ENCODE peak calls at places on chromosomes 16 and 17, in seven cellular contexts. One of them, this sample, is unnamed.

GRCh38 chr17:300881-301280 is 51.7 kb downstream of the RPH3AL start:
- DNase-seq in spleen: peak; percentile 48
- DNase-seq in tibial nerve: no peak
- DNase-seq in CD8-positive, alpha-beta T cell: no peak
- DNase-seq in endodermal cell: no peak
- DNase-seq in naive thymus-derived CD4-positive, alpha-beta T cell: no peak
- DNase-seq in OCI-LY7: no peak
- DNase-seq in this sample: no peak

GRCh38 chr17:76088041-76088867 is 9.3 kb downstream of the ZACN start:
- DNase-seq in spleen: no peak
- DNase-seq in tibial nerve: no peak
- DNase-seq in CD8-positive, alpha-beta T cell: no peak
- DNase-seq in endodermal cell: peak; percentile 88
- DNase-seq in naive thymus-derived CD4-positive, alpha-beta T cell: no peak
- DNase-seq in OCI-LY7: peak; percentile 35
- DNase-seq in this sample: no peak

GRCh38 chr17:16297367-16298139 is 55.7 kb downstream of the CENPV start:
- DNase-seq in spleen: no peak
- DNase-seq in tibial nerve: no peak
- DNase-seq in CD8-positive, alpha-beta T cell: no peak
- DNase-seq in endodermal cell: peak; percentile 74
- DNase-seq in naive thymus-derived CD4-positive, alpha-beta T cell: no peak
- DNase-seq in OCI-LY7: no peak
- DNase-seq in this sample: no peak

GRCh38 chr16:49547448-49547847 is 173.8 kb downstream of the C16orf78 start:
- DNase-seq in spleen: peak; percentile 43
- DNase-seq in tibial nerve: no peak
- DNase-seq in CD8-positive, alpha-beta T cell: no peak
- DNase-seq in endodermal cell: no peak
- DNase-seq in naive thymus-derived CD4-positive, alpha-beta T cell: no peak
- DNase-seq in OCI-LY7: no peak
- DNase-seq in this sample: no peak

GRCh38 chr17:31470592-31470991 is 79.1 kb downstream of the RAB11FIP4 start:
- DNase-seq in spleen: no peak
- DNase-seq in tibial nerve: no peak
- DNase-seq in CD8-positive, alpha-beta T cell: no peak
- DNase-seq in endodermal cell: no peak
- DNase-seq in naive thymus-derived CD4-positive, alpha-beta T cell: no peak
- DNase-seq in OCI-LY7: no peak
- DNase-seq in this sample: no peak

GRCh38 chr17:28908640-28909098 is 5.8 kb upstream of the DHRS13 start:
- DNase-seq in spleen: no peak
- DNase-seq in tibial nerve: peak; percentile 57
- DNase-seq in CD8-positive, alpha-beta T cell: no peak
- DNase-seq in endodermal cell: no peak
- DNase-seq in naive thymus-derived CD4-positive, alpha-beta T cell: no peak
- DNase-seq in OCI-LY7: no peak
- DNase-seq in this sample: no peak

GRCh38 chr17:9612016-9612415 is 33.3 kb upstream of the USP43 start:
- DNase-seq in spleen: no peak
- DNase-seq in tibial nerve: no peak
- DNase-seq in CD8-positive, alpha-beta T cell: no peak
- DNase-seq in endodermal cell: no peak
- DNase-seq in naive thymus-derived CD4-positive, alpha-beta T cell: no peak
- DNase-seq in OCI-LY7: no peak
- DNase-seq in this sample: no peak

GRCh38 chr17:79192503-79193500 is 118.2 kb downstream of the ENGASE start:
- DNase-seq in spleen: no peak
- DNase-seq in tibial nerve: no peak
- DNase-seq in CD8-positive, alpha-beta T cell: peak; percentile 2
- DNase-seq in endodermal cell: peak; percentile 97
- DNase-seq in naive thymus-derived CD4-positive, alpha-beta T cell: no peak
- DNase-seq in OCI-LY7: peak; percentile 16
- DNase-seq in this sample: no peak

GRCh38 chr17:69327060-69327831 is at the start of gene ABCA5:
- DNase-seq in spleen: peak; percentile 97
- DNase-seq in tibial nerve: peak; percentile 66
- DNase-seq in CD8-positive, alpha-beta T cell: peak; percentile 77
- DNase-seq in endodermal cell: peak; percentile 97
- DNase-seq in naive thymus-derived CD4-positive, alpha-beta T cell: peak; percentile 90
- DNase-seq in OCI-LY7: peak; percentile 98
- DNase-seq in this sample: peak; percentile 96

GRCh38 chr16:89633064-89633631 is 19.7 kb downstream of the DPEP1 start:
- DNase-seq in spleen: no peak
- DNase-seq in tibial nerve: no peak
- DNase-seq in CD8-positive, alpha-beta T cell: no peak
- DNase-seq in endodermal cell: no peak
- DNase-seq in naive thymus-derived CD4-positive, alpha-beta T cell: no peak
- DNase-seq in OCI-LY7: no peak
- DNase-seq in this sample: no peak

GRCh38 chr16:543301-544164 is 16.0 kb downstream of the CAPN15 start:
- DNase-seq in spleen: no peak
- DNase-seq in tibial nerve: no peak
- DNase-seq in CD8-positive, alpha-beta T cell: no peak
- DNase-seq in endodermal cell: no peak
- DNase-seq in naive thymus-derived CD4-positive, alpha-beta T cell: no peak
- DNase-seq in OCI-LY7: no peak
- DNase-seq in this sample: no peak

GRCh38 chr17:73430848-73431247 is 119.0 kb upstream of the CDC42EP4 start:
- DNase-seq in spleen: peak; percentile 39
- DNase-seq in tibial nerve: no peak
- DNase-seq in CD8-positive, alpha-beta T cell: no peak
- DNase-seq in endodermal cell: no peak
- DNase-seq in naive thymus-derived CD4-positive, alpha-beta T cell: peak; percentile 16
- DNase-seq in OCI-LY7: peak; percentile 58
- DNase-seq in this sample: no peak

GRCh38 chr17:30450125-30451027 is 26.8 kb upstream of the GOSR1 start:
- DNase-seq in spleen: no peak
- DNase-seq in tibial nerve: no peak
- DNase-seq in CD8-positive, alpha-beta T cell: no peak
- DNase-seq in endodermal cell: no peak
- DNase-seq in naive thymus-derived CD4-positive, alpha-beta T cell: no peak
- DNase-seq in OCI-LY7: no peak
- DNase-seq in this sample: no peak

GRCh38 chr16:1052791-1053521 is 19.6 kb upstream of the SSTR5 start:
- DNase-seq in spleen: no peak
- DNase-seq in tibial nerve: no peak
- DNase-seq in CD8-positive, alpha-beta T cell: no peak
- DNase-seq in endodermal cell: no peak
- DNase-seq in naive thymus-derived CD4-positive, alpha-beta T cell: no peak
- DNase-seq in OCI-LY7: no peak
- DNase-seq in this sample: no peak

GRCh38 chr17:7315570-7316243 is 547 bp upstream of the GPS2 start:
- DNase-seq in spleen: peak; percentile 84
- DNase-seq in tibial nerve: no peak
- DNase-seq in CD8-positive, alpha-beta T cell: no peak
- DNase-seq in endodermal cell: no peak
- DNase-seq in naive thymus-derived CD4-positive, alpha-beta T cell: no peak
- DNase-seq in OCI-LY7: no peak
- DNase-seq in this sample: no peak

DNA sequence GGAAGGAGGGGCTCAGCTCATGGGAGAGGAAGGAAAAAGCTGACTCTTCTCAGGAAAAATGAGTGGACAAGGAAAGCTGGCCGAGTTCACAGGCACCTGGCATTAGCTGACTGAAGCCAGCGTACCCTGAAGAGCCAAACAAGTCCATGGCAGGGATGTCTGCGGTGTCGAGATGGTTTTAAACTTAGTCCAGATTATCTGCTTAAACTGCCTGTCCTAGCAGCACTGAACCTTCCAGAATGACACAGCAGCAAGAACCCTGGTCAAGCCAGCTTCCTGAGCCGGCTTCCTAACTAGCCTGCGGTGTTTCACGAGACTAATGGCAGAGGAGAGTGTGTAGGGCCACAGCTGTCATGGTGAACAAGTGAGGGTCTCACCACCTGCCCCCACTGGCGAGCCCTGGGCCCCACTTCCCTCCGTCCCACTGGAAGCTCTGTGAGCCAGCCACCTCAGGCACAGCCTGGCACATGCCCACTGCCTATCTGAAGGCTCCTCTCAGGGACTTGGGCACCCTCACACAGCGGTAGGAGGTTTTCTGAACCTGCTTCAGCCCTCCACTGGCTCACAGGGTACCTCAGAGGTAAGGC is 28.8 kb upstream of the MTSS2 start:
- DNase-seq in spleen: no peak
- DNase-seq in tibial nerve: no peak
- DNase-seq in CD8-positive, alpha-beta T cell: no peak
- DNase-seq in endodermal cell: no peak
- DNase-seq in naive thymus-derived CD4-positive, alpha-beta T cell: no peak
- DNase-seq in OCI-LY7: no peak
- DNase-seq in this sample: no peak
- H3K4me3 ChIP-seq in spleen: no peak overlapping the region
- H3K4me3 ChIP-seq in tibial nerve: no peak overlapping the region
- H3K4me3 ChIP-seq in CD8-positive, alpha-beta T cell: no peak overlapping the region
- H3K4me3 ChIP-seq in endodermal cell: no peak overlapping the region
- H3K4me3 ChIP-seq in naive thymus-derived CD4-positive, alpha-beta T cell: no peak overlapping the region
- H3K4me3 ChIP-seq in OCI-LY7: no peak overlapping the region
- H3K4me3 ChIP-seq in this sample: no peak overlapping the region

DNA sequence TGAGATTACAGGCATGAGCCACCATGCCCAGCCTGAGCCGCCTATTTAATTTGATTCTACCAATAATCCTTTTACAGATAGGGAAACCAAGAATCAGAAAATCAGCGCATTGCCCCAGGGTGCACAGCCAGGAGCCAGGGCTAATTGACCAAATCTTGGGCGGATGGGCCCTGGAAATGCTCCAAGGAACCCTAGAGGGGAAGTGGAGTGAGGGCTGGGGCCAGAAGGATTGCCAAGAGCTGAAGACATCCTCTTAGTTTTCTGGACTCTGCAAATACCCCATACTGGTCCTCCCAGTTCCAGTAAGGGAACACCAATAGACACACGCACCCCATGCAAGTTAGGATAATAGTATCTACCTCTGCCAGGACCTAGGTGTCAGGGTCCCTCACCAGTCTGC is 3.8 kb downstream of the FHOD1 start:
- DNase-seq in spleen: peak; percentile 73
- DNase-seq in tibial nerve: no peak
- DNase-seq in CD8-positive, alpha-beta T cell: no peak
- DNase-seq in endodermal cell: no peak
- DNase-seq in naive thymus-derived CD4-positive, alpha-beta T cell: no peak
- DNase-seq in OCI-LY7: no peak
- DNase-seq in this sample: peak; percentile 59
- H3K4me3 ChIP-seq in spleen: peak overlapping the region; percentile 95
- H3K4me3 ChIP-seq in tibial nerve: no peak overlapping the region
- H3K4me3 ChIP-seq in CD8-positive, alpha-beta T cell: no peak overlapping the region
- H3K4me3 ChIP-seq in endodermal cell: peak overlapping the region; percentile 89
- H3K4me3 ChIP-seq in naive thymus-derived CD4-positive, alpha-beta T cell: no peak overlapping the region
- H3K4me3 ChIP-seq in OCI-LY7: peak overlapping the region; percentile 86
- H3K4me3 ChIP-seq in this sample: peak overlapping the region; percentile 81

GRCh38 chr17:81428121-81428515 is 32.9 kb downstream of the BAHCC1 start:
- DNase-seq in spleen: no peak
- DNase-seq in tibial nerve: no peak
- DNase-seq in CD8-positive, alpha-beta T cell: no peak
- DNase-seq in endodermal cell: no peak
- DNase-seq in naive thymus-derived CD4-positive, alpha-beta T cell: no peak
- DNase-seq in OCI-LY7: no peak
- DNase-seq in this sample: no peak
- H3K4me3 ChIP-seq in spleen: no peak overlapping the region
- H3K4me3 ChIP-seq in tibial nerve: no peak overlapping the region
- H3K4me3 ChIP-seq in CD8-positive, alpha-beta T cell: no peak overlapping the region
- H3K4me3 ChIP-seq in endodermal cell: no peak overlapping the region
- H3K4me3 ChIP-seq in naive thymus-derived CD4-positive, alpha-beta T cell: no peak overlapping the region
- H3K4me3 ChIP-seq in OCI-LY7: no peak overlapping the region
- H3K4me3 ChIP-seq in this sample: no peak overlapping the region

GRCh38 chr17:48996696-48997102 is 486 bp upstream of the IGF2BP1 start:
- DNase-seq in spleen: no peak
- DNase-seq in tibial nerve: no peak
- DNase-seq in CD8-positive, alpha-beta T cell: no peak
- DNase-seq in endodermal cell: no peak
- DNase-seq in naive thymus-derived CD4-positive, alpha-beta T cell: no peak
- DNase-seq in OCI-LY7: no peak
- DNase-seq in this sample: no peak

GRCh38 chr17:48997827-48998556 is 807 bp downstream of the IGF2BP1 start:
- DNase-seq in spleen: no peak
- DNase-seq in tibial nerve: no peak
- DNase-seq in CD8-positive, alpha-beta T cell: no peak
- DNase-seq in endodermal cell: peak; percentile 77
- DNase-seq in naive thymus-derived CD4-positive, alpha-beta T cell: no peak
- DNase-seq in OCI-LY7: peak; percentile 35
- DNase-seq in this sample: no peak

GRCh38 chr17:48998557-48999440 is 1.6 kb downstream of the IGF2BP1 start:
- DNase-seq in spleen: no peak
- DNase-seq in tibial nerve: no peak
- DNase-seq in CD8-positive, alpha-beta T cell: no peak
- DNase-seq in endodermal cell: peak; percentile 70
- DNase-seq in naive thymus-derived CD4-positive, alpha-beta T cell: no peak
- DNase-seq in OCI-LY7: peak; percentile 41
- DNase-seq in this sample: no peak

GRCh38 chr17:48995871-48996695 is 1.1 kb upstream of the IGF2BP1 start:
- DNase-seq in spleen: no peak
- DNase-seq in tibial nerve: no peak
- DNase-seq in CD8-positive, alpha-beta T cell: no peak
- DNase-seq in endodermal cell: peak; percentile 98
- DNase-seq in naive thymus-derived CD4-positive, alpha-beta T cell: no peak
- DNase-seq in OCI-LY7: peak; percentile 66
- DNase-seq in this sample: no peak

GRCh38 chr17:48997103-48997826 is at the start of gene IGF2BP1:
- DNase-seq in spleen: no peak
- DNase-seq in tibial nerve: no peak
- DNase-seq in CD8-positive, alpha-beta T cell: no peak
- DNase-seq in endodermal cell: peak; percentile 96
- DNase-seq in naive thymus-derived CD4-positive, alpha-beta T cell: no peak
- DNase-seq in OCI-LY7: peak; percentile 70
- DNase-seq in this sample: no peak
- H3K4me3 ChIP-seq in spleen: peak within 1 kb of the TSS; percentile 66
- H3K4me3 ChIP-seq in tibial nerve: no peak within 1 kb of the TSS
- H3K4me3 ChIP-seq in CD8-positive, alpha-beta T cell: peak within 1 kb of the TSS; percentile 29
- H3K4me3 ChIP-seq in endodermal cell: peak within 1 kb of the TSS; percentile 99
- H3K4me3 ChIP-seq in naive thymus-derived CD4-positive, alpha-beta T cell: peak within 1 kb of the TSS; percentile 12
- H3K4me3 ChIP-seq in OCI-LY7: peak within 1 kb of the TSS; percentile 83
- H3K4me3 ChIP-seq in this sample: no peak within 1 kb of the TSS

GRCh38 chr17:42657824-42658588 is 1.1 kb upstream of the TUBG2 start:
- DNase-seq in spleen: no peak
- DNase-seq in tibial nerve: no peak
- DNase-seq in CD8-positive, alpha-beta T cell: no peak
- DNase-seq in endodermal cell: no peak
- DNase-seq in naive thymus-derived CD4-positive, alpha-beta T cell: no peak
- DNase-seq in OCI-LY7: no peak
- DNase-seq in this sample: no peak
- H3K4me3 ChIP-seq in spleen: peak overlapping the region; percentile 92
- H3K4me3 ChIP-seq in tibial nerve: no peak overlapping the region
- H3K4me3 ChIP-seq in CD8-positive, alpha-beta T cell: no peak overlapping the region
- H3K4me3 ChIP-seq in endodermal cell: no peak overlapping the region
- H3K4me3 ChIP-seq in naive thymus-derived CD4-positive, alpha-beta T cell: no peak overlapping the region
- H3K4me3 ChIP-seq in OCI-LY7: no peak overlapping the region
- H3K4me3 ChIP-seq in this sample: no peak overlapping the region

GRCh38 chr16:70683146-70683944 is 2.5 kb downstream of the MTSS2 start:
- DNase-seq in spleen: peak; percentile 74
- DNase-seq in tibial nerve: no peak
- DNase-seq in CD8-positive, alpha-beta T cell: no peak
- DNase-seq in endodermal cell: no peak
- DNase-seq in naive thymus-derived CD4-positive, alpha-beta T cell: no peak
- DNase-seq in OCI-LY7: no peak
- DNase-seq in this sample: no peak
- H3K4me3 ChIP-seq in spleen: peak overlapping the region; percentile 76
- H3K4me3 ChIP-seq in tibial nerve: peak overlapping the region; percentile 58
- H3K4me3 ChIP-seq in CD8-positive, alpha-beta T cell: no peak overlapping the region
- H3K4me3 ChIP-seq in endodermal cell: no peak overlapping the region
- H3K4me3 ChIP-seq in naive thymus-derived CD4-positive, alpha-beta T cell: no peak overlapping the region
- H3K4me3 ChIP-seq in OCI-LY7: no peak overlapping the region
- H3K4me3 ChIP-seq in this sample: no peak overlapping the region

This sample was measured in left lung.